ENCODE peak calls at places on chromosomes 11 and 22, in eight cellular contexts. One of them, this sample, is unnamed.

GRCh38 chr11:92594251-92594650 is 369.6 kb downstream of the FAT3 start:
- DNase-seq in heart left ventricle: no peak
- DNase-seq in GM12891: no peak
- DNase-seq in NCI-H1436: no peak
- DNase-seq in GM04504: no peak
- DNase-seq in 8988T: no peak
- DNase-seq in endothelial cell: no peak
- DNase-seq in activated T-helper 1 cell treated with anti-CD3 and anti-CD28 coated beads, Interleukin-12 subunit alpha, Interleukin-12 subunit beta, Interleukin-2, Interleukin-4 antibody, amounts not matched to agents 30 ng/mL and 10 ng/mL and 1 ng/mL, durations not matched to agents 14 hours and 24 hours and 36 hours: no peak
- DNase-seq in this sample: no peak

GRCh38 chr11:6635082-6635932 is 16.1 kb upstream of the TPP1 start:
- DNase-seq in heart left ventricle: peak
- DNase-seq in GM12891: no peak
- DNase-seq in NCI-H1436: no peak
- DNase-seq in GM04504: no peak
- DNase-seq in 8988T: no peak
- DNase-seq in endothelial cell: peak
- DNase-seq in activated T-helper 1 cell treated with anti-CD3 and anti-CD28 coated beads, Interleukin-12 subunit alpha, Interleukin-12 subunit beta, Interleukin-2, Interleukin-4 antibody, amounts not matched to agents 30 ng/mL and 10 ng/mL and 1 ng/mL, durations not matched to agents 14 hours and 24 hours and 36 hours: no peak
- DNase-seq in this sample: peak

GRCh38 chr11:114243461-114244372 is 52.5 kb upstream of the NNMT start:
- DNase-seq in heart left ventricle: peak
- DNase-seq in GM12891: no peak
- DNase-seq in NCI-H1436: no peak
- DNase-seq in GM04504: no peak
- DNase-seq in 8988T: no peak
- DNase-seq in endothelial cell: no peak
- DNase-seq in activated T-helper 1 cell treated with anti-CD3 and anti-CD28 coated beads, Interleukin-12 subunit alpha, Interleukin-12 subunit beta, Interleukin-2, Interleukin-4 antibody, amounts not matched to agents 30 ng/mL and 10 ng/mL and 1 ng/mL, durations not matched to agents 14 hours and 24 hours and 36 hours: no peak
- DNase-seq in this sample: no peak

GRCh38 chr11:363948-364761 is 5.1 kb upstream of the B4GALNT4 start:
- DNase-seq in heart left ventricle: no peak
- DNase-seq in GM12891: peak
- DNase-seq in NCI-H1436: peak
- DNase-seq in GM04504: no peak
- DNase-seq in 8988T: peak
- DNase-seq in endothelial cell: no peak
- DNase-seq in activated T-helper 1 cell treated with anti-CD3 and anti-CD28 coated beads, Interleukin-12 subunit alpha, Interleukin-12 subunit beta, Interleukin-2, Interleukin-4 antibody, amounts not matched to agents 30 ng/mL and 10 ng/mL and 1 ng/mL, durations not matched to agents 14 hours and 24 hours and 36 hours: no peak
- DNase-seq in this sample: no peak

GRCh38 chr11:129613076-129613475 is 202.6 kb upstream of the TMEM45B start:
- DNase-seq in heart left ventricle: no peak
- DNase-seq in GM12891: no peak
- DNase-seq in NCI-H1436: no peak
- DNase-seq in GM04504: no peak
- DNase-seq in 8988T: no peak
- DNase-seq in endothelial cell: no peak
- DNase-seq in activated T-helper 1 cell treated with anti-CD3 and anti-CD28 coated beads, Interleukin-12 subunit alpha, Interleukin-12 subunit beta, Interleukin-2, Interleukin-4 antibody, amounts not matched to agents 30 ng/mL and 10 ng/mL and 1 ng/mL, durations not matched to agents 14 hours and 24 hours and 36 hours: no peak
- DNase-seq in this sample: no peak

GRCh38 chr22:43723816-43724215 is 88.3 kb downstream of the EFCAB6 start:
- DNase-seq in heart left ventricle: no peak
- DNase-seq in GM12891: no peak
- DNase-seq in NCI-H1436: no peak
- DNase-seq in GM04504: no peak
- DNase-seq in 8988T: no peak
- DNase-seq in endothelial cell: no peak
- DNase-seq in activated T-helper 1 cell treated with anti-CD3 and anti-CD28 coated beads, Interleukin-12 subunit alpha, Interleukin-12 subunit beta, Interleukin-2, Interleukin-4 antibody, amounts not matched to agents 30 ng/mL and 10 ng/mL and 1 ng/mL, durations not matched to agents 14 hours and 24 hours and 36 hours: no peak
- DNase-seq in this sample: no peak

GRCh38 chr11:3959015-3959917 is 103.8 kb downstream of the STIM1 start:
- DNase-seq in heart left ventricle: no peak
- DNase-seq in GM12891: no peak
- DNase-seq in NCI-H1436: no peak
- DNase-seq in GM04504: peak
- DNase-seq in 8988T: no peak
- DNase-seq in endothelial cell: peak
- DNase-seq in activated T-helper 1 cell treated with anti-CD3 and anti-CD28 coated beads, Interleukin-12 subunit alpha, Interleukin-12 subunit beta, Interleukin-2, Interleukin-4 antibody, amounts not matched to agents 30 ng/mL and 10 ng/mL and 1 ng/mL, durations not matched to agents 14 hours and 24 hours and 36 hours: no peak
- DNase-seq in this sample: no peak

GRCh38 chr11:10413268-10413667 is 41.8 kb upstream of the AMPD3 start:
- DNase-seq in heart left ventricle: no peak
- DNase-seq in GM12891: no peak
- DNase-seq in NCI-H1436: no peak
- DNase-seq in GM04504: no peak
- DNase-seq in 8988T: no peak
- DNase-seq in endothelial cell: no peak
- DNase-seq in activated T-helper 1 cell treated with anti-CD3 and anti-CD28 coated beads, Interleukin-12 subunit alpha, Interleukin-12 subunit beta, Interleukin-2, Interleukin-4 antibody, amounts not matched to agents 30 ng/mL and 10 ng/mL and 1 ng/mL, durations not matched to agents 14 hours and 24 hours and 36 hours: peak
- DNase-seq in this sample: no peak

GRCh38 chr11:8642226-8642625 is 40.2 kb downstream of the TRIM66 start:
- DNase-seq in heart left ventricle: no peak
- DNase-seq in GM12891: no peak
- DNase-seq in NCI-H1436: no peak
- DNase-seq in GM04504: no peak
- DNase-seq in 8988T: no peak
- DNase-seq in endothelial cell: no peak
- DNase-seq in activated T-helper 1 cell treated with anti-CD3 and anti-CD28 coated beads, Interleukin-12 subunit alpha, Interleukin-12 subunit beta, Interleukin-2, Interleukin-4 antibody, amounts not matched to agents 30 ng/mL and 10 ng/mL and 1 ng/mL, durations not matched to agents 14 hours and 24 hours and 36 hours: no peak
- DNase-seq in this sample: no peak

GRCh38 chr22:19448076-19448607 is 631 bp upstream of the C22orf39 start:
- DNase-seq in heart left ventricle: no peak
- DNase-seq in GM12891: peak
- DNase-seq in NCI-H1436: peak
- DNase-seq in GM04504: no peak
- DNase-seq in 8988T: peak
- DNase-seq in endothelial cell: peak
- DNase-seq in activated T-helper 1 cell treated with anti-CD3 and anti-CD28 coated beads, Interleukin-12 subunit alpha, Interleukin-12 subunit beta, Interleukin-2, Interleukin-4 antibody, amounts not matched to agents 30 ng/mL and 10 ng/mL and 1 ng/mL, durations not matched to agents 14 hours and 24 hours and 36 hours: no peak
- DNase-seq in this sample: peak

GRCh38 chr11:74927496-74927895 is 21.4 kb downstream of the XRRA1 start:
- DNase-seq in heart left ventricle: no peak
- DNase-seq in GM12891: no peak
- DNase-seq in NCI-H1436: no peak
- DNase-seq in GM04504: no peak
- DNase-seq in 8988T: no peak
- DNase-seq in endothelial cell: no peak
- DNase-seq in activated T-helper 1 cell treated with anti-CD3 and anti-CD28 coated beads, Interleukin-12 subunit alpha, Interleukin-12 subunit beta, Interleukin-2, Interleukin-4 antibody, amounts not matched to agents 30 ng/mL and 10 ng/mL and 1 ng/mL, durations not matched to agents 14 hours and 24 hours and 36 hours: no peak
- DNase-seq in this sample: no peak

GRCh38 chr22:31969789-31970489 is 25.6 kb downstream of the YWHAH start:
- DNase-seq in heart left ventricle: peak
- DNase-seq in GM12891: peak
- DNase-seq in NCI-H1436: peak
- DNase-seq in GM04504: peak
- DNase-seq in 8988T: peak
- DNase-seq in endothelial cell: peak
- DNase-seq in activated T-helper 1 cell treated with anti-CD3 and anti-CD28 coated beads, Interleukin-12 subunit alpha, Interleukin-12 subunit beta, Interleukin-2, Interleukin-4 antibody, amounts not matched to agents 30 ng/mL and 10 ng/mL and 1 ng/mL, durations not matched to agents 14 hours and 24 hours and 36 hours: peak
- DNase-seq in this sample: peak

GRCh38 chr22:25475554-25476022 is 88.9 kb upstream of the GRK3 start:
- DNase-seq in heart left ventricle: peak
- DNase-seq in GM12891: no peak
- DNase-seq in NCI-H1436: peak
- DNase-seq in GM04504: no peak
- DNase-seq in 8988T: no peak
- DNase-seq in endothelial cell: no peak
- DNase-seq in activated T-helper 1 cell treated with anti-CD3 and anti-CD28 coated beads, Interleukin-12 subunit alpha, Interleukin-12 subunit beta, Interleukin-2, Interleukin-4 antibody, amounts not matched to agents 30 ng/mL and 10 ng/mL and 1 ng/mL, durations not matched to agents 14 hours and 24 hours and 36 hours: no peak
- DNase-seq in this sample: no peak